ENCODE peak calls at places on chromosomes 6 and 20, in four cellular contexts. One of them, this sample, is unnamed.

GRCh38 chr6:3744211-3744900 is 7.2 kb downstream of the PXDC1 start:
- DNase-seq in esophagus muscularis mucosa: no peak
- DNase-seq in amniotic stem cell: no peak
- DNase-seq in activated T-cell treated with anti-CD3 and anti-CD28 coated beads, Interleukin-2, amount 50 U/mL, for 24 hours: no peak
- DNase-seq in this sample: no peak

GRCh38 chr6:36141091-36141490 is 10.8 kb downstream of the MAPK13 start:
- DNase-seq in amniotic stem cell: no peak
- DNase-seq in esophagus muscularis mucosa: no peak
- DNase-seq in activated T-cell treated with anti-CD3 and anti-CD28 coated beads, Interleukin-2, amount 50 U/mL, for 24 hours: no peak
- DNase-seq in this sample: no peak

GRCh38 chr20:52624270-52624669 is 347.9 kb upstream of the TSHZ2 start:
- DNase-seq in amniotic stem cell: no peak
- DNase-seq in esophagus muscularis mucosa: no peak
- DNase-seq in activated T-cell treated with anti-CD3 and anti-CD28 coated beads, Interleukin-2, amount 50 U/mL, for 24 hours: no peak
- DNase-seq in this sample: no peak

GRCh38 chr6:155142902-155143609 is 120.8 kb upstream of the CLDN20 start:
- DNase-seq in amniotic stem cell: no peak
- DNase-seq in activated T-cell treated with anti-CD3 and anti-CD28 coated beads, Interleukin-2, amount 50 U/mL, for 24 hours: no peak
- DNase-seq in esophagus muscularis mucosa: no peak
- DNase-seq in this sample: no peak

GRCh38 chr6:151240861-151241642 is 1.3 kb downstream of the AKAP12 start:
- DNase-seq in activated T-cell treated with anti-CD3 and anti-CD28 coated beads, Interleukin-2, amount 50 U/mL, for 24 hours: peak
- DNase-seq in amniotic stem cell: peak
- DNase-seq in esophagus muscularis mucosa: no peak
- DNase-seq in this sample: peak

GRCh38 chr20:37760322-37760721 is 66.5 kb downstream of the CTNNBL1 start:
- DNase-seq in activated T-cell treated with anti-CD3 and anti-CD28 coated beads, Interleukin-2, amount 50 U/mL, for 24 hours: no peak
- DNase-seq in amniotic stem cell: no peak
- DNase-seq in esophagus muscularis mucosa: no peak
- DNase-seq in this sample: no peak

GRCh38 chr6:118918326-118918725 is 16.6 kb downstream of the MCM9 start:
- DNase-seq in amniotic stem cell: no peak
- DNase-seq in esophagus muscularis mucosa: no peak
- DNase-seq in activated T-cell treated with anti-CD3 and anti-CD28 coated beads, Interleukin-2, amount 50 U/mL, for 24 hours: no peak
- DNase-seq in this sample: no peak

GRCh38 chr6:85078071-85078470 is 313.7 kb upstream of the TBX18 start:
- DNase-seq in amniotic stem cell: peak
- DNase-seq in esophagus muscularis mucosa: no peak
- DNase-seq in activated T-cell treated with anti-CD3 and anti-CD28 coated beads, Interleukin-2, amount 50 U/mL, for 24 hours: no peak
- DNase-seq in this sample: no peak

GRCh38 chr6:130744601-130745382 is 82.4 kb upstream of the SMLR1 start:
- DNase-seq in activated T-cell treated with anti-CD3 and anti-CD28 coated beads, Interleukin-2, amount 50 U/mL, for 24 hours: no peak
- DNase-seq in esophagus muscularis mucosa: no peak
- DNase-seq in amniotic stem cell: no peak
- DNase-seq in this sample: no peak

GRCh38 chr20:34713194-34713943 is 9.2 kb downstream of the TP53INP2 start:
- DNase-seq in amniotic stem cell: peak
- DNase-seq in esophagus muscularis mucosa: no peak
- DNase-seq in activated T-cell treated with anti-CD3 and anti-CD28 coated beads, Interleukin-2, amount 50 U/mL, for 24 hours: no peak
- DNase-seq in this sample: no peak

GRCh38 chr6:159842035-159842434 is 42.0 kb downstream of the PNLDC1 start:
- DNase-seq in esophagus muscularis mucosa: no peak
- DNase-seq in amniotic stem cell: no peak
- DNase-seq in activated T-cell treated with anti-CD3 and anti-CD28 coated beads, Interleukin-2, amount 50 U/mL, for 24 hours: no peak
- DNase-seq in this sample: no peak

GRCh38 chr20:57282691-57283361 is 16.4 kb upstream of the BMP7 start:
- DNase-seq in activated T-cell treated with anti-CD3 and anti-CD28 coated beads, Interleukin-2, amount 50 U/mL, for 24 hours: no peak
- DNase-seq in esophagus muscularis mucosa: no peak
- DNase-seq in amniotic stem cell: no peak
- DNase-seq in this sample: no peak

GRCh38 chr6:75402296-75402695 is 91.3 kb downstream of the FILIP1 start:
- DNase-seq in activated T-cell treated with anti-CD3 and anti-CD28 coated beads, Interleukin-2, amount 50 U/mL, for 24 hours: no peak
- DNase-seq in amniotic stem cell: peak
- DNase-seq in esophagus muscularis mucosa: no peak
- DNase-seq in this sample: no peak

GRCh38 chr20:58433759-58434158 is 44.7 kb downstream of the VAPB start:
- DNase-seq in esophagus muscularis mucosa: no peak
- DNase-seq in amniotic stem cell: no peak
- DNase-seq in activated T-cell treated with anti-CD3 and anti-CD28 coated beads, Interleukin-2, amount 50 U/mL, for 24 hours: no peak
- DNase-seq in this sample: no peak

GRCh38 chr20:14295812-14296211 is 41.6 kb downstream of the FLRT3 start:
- DNase-seq in amniotic stem cell: no peak
- DNase-seq in esophagus muscularis mucosa: no peak
- DNase-seq in activated T-cell treated with anti-CD3 and anti-CD28 coated beads, Interleukin-2, amount 50 U/mL, for 24 hours: no peak
- DNase-seq in this sample: no peak

GRCh38 chr20:46998497-46999190 is 104.0 kb downstream of the EYA2 start:
- DNase-seq in activated T-cell treated with anti-CD3 and anti-CD28 coated beads, Interleukin-2, amount 50 U/mL, for 24 hours: no peak
- DNase-seq in esophagus muscularis mucosa: no peak
- DNase-seq in amniotic stem cell: no peak
- DNase-seq in this sample: no peak

GRCh38 chr6:170437719-170438401 is 115.2 kb downstream of the PSMB1 start:
- DNase-seq in esophagus muscularis mucosa: no peak
- DNase-seq in activated T-cell treated with anti-CD3 and anti-CD28 coated beads, Interleukin-2, amount 50 U/mL, for 24 hours: peak
- DNase-seq in amniotic stem cell: no peak
- DNase-seq in this sample: no peak